ENCODE peak calls at places on chromosomes 1 and 21, in four cellular contexts. T is substantia nigra, D is RWPE1, O is body of pancreas. B is an unnamed sample.

GRCh38 chr1:67889466-67889865 is 56.2 kb upstream of the GNG12 start:
- DNase-seq in T (no peak), D (no peak), O (no peak), B (no peak)

GRCh38 chr1:225611537-225612223 is 41.2 kb downstream of the ENAH start:
- DNase-seq in T (no peak), D (no peak), O (peak), B (no peak)

GRCh38 chr1:23799570-23800395 is 771 bp downstream of the GALE start:
- DNase-seq in T (no peak), D (peak), O (peak), B (no peak)

GRCh38 chr1:54849219-54850081 is 37.5 kb downstream of the DHCR24 start:
- DNase-seq in T (no peak), D (no peak), O (no peak), B (no peak)

GRCh38 chr1:115088871-115089442 is 346 bp downstream of the TSPAN2 start:
- DNase-seq in T (no peak), D (no peak), O (no peak), B (no peak)

GRCh38 chr21:20789696-20790095 is 208.5 kb upstream of the NCAM2 start:
- DNase-seq in T (no peak), D (peak), O (no peak), B (no peak)

GRCh38 chr1:54507471-54507870 is 40.6 kb upstream of the ACOT11 start:
- DNase-seq in T (no peak), D (no peak), O (no peak), B (no peak)

GRCh38 chr1:42960693-42961559 is 2.3 kb upstream of the SLC2A1 start:
- DNase-seq in T (peak), D (no peak), O (no peak), B (peak)

GRCh38 chr1:15029036-15029435 is 124.5 kb upstream of the TMEM51 start:
- DNase-seq in T (no peak), D (no peak), O (no peak), B (no peak)

DNA sequence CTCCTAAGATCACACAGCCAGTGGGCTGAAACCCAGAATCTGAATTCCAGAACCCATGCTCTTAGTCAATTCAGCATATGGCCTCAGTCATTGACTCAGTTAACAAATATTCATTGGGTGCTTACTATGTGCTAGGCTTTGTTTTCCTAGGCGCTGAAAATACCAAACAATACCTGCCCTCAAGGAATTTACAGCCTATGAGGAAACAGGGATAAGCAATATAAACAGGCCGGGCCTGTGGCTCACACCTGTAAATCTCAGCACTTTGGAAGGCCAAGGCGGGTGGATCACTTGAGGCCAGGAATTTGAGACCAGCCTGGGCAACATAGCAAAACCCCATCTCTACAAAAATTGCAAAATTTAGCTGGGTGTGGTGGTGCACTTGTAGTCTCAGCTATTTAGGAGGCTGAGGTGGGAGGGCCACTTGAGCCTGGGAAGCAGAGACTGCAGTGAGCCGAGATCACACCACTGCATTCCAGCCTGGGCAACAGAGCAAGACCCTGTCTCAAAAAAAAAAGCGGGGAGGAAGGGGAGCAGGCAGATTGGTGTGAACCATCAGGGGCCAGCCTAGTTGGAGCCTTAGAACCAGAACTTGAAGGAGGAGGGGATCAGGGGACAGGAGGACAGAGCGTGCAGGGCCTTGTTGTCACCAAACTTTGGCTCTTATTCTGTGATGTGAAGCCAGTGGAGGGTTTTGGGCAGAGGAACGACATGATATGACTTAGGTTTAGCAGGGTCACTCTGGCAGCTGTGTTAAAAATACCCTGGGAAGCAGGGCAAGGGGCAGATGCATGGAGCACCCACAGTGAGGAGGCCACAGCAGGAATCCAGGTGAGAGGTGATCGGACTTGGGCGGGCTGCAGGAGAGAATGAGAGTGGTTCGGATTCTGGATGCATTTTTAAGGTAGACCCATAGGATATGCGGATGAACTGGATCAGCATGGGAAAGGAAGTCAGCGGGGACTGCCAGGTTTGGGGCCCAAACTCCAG is 5.8 kb downstream of the TINAGL1 start:
- DNase-seq in T (no peak), D (no peak), O (no peak), B (no peak)
- H3K27ac ChIP-seq in T (no peak), D (peak), O (no peak), B (no peak)

DNA sequence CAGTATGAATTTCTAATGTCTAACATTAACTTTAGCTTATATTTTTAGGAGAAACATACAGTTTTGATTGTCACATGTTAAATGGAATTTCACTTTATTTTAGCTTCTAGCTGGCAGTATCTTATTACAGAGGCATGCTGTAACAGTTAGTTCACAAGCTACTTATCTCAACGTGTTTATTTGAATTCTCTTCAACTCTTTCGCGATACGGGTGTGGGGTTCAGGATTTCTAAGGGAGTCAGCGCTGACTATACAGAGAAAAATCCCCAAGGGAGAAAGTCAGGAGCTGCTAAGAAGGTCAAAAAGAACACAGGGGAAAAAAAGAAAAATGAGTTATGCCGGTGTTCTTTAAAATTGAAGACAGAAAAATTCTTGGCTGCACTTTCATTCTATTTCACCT is 296.2 kb downstream of the VAV3 start:
- DNase-seq in T (no peak), D (no peak), O (no peak), B (no peak)
- H3K27ac ChIP-seq in T (no peak), D (no peak), O (no peak), B (no peak)

GRCh38 chr21:18023099-18023498 is 203.9 kb upstream of the C21orf91 start:
- DNase-seq in T (no peak), D (no peak), O (no peak), B (no peak)
- H3K27ac ChIP-seq in T (no peak), D (no peak), O (no peak), B (no peak)

GRCh38 chr21:42781981-42782722 is 97.2 kb downstream of the WDR4 start:
- DNase-seq in T (no peak), D (no peak), O (peak), B (no peak)

GRCh38 chr21:42785666-42786427 is 93.5 kb downstream of the WDR4 start:
- DNase-seq in T (no peak), D (no peak), O (no peak), B (no peak)

GRCh38 chr21:42782723-42783247 is 96.6 kb downstream of the WDR4 start:
- DNase-seq in T (no peak), D (no peak), O (no peak), B (no peak)

GRCh38 chr21:42784896-42785451 is 94.4 kb downstream of the WDR4 start:
- DNase-seq in T (no peak), D (no peak), O (no peak), B (no peak)

DNA sequence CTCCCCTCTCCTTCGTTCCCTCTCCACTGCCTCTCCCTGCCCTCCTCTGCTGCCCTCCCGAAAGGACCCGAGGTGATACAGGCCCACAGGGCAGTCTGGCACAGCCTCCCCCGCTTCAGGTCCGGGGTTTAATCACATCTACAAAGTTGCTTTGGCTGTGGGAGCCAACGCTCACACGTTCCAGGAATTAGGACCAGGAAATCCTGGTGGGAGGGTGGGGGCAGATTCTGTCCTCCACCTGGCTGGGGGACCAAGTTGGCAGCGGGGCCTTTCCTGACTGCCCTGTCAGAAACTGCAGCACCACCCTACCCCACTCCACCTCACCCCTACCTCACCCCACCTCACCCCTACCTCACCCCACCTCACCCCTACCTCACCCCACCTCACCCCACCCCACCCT is 95.1 kb downstream of the WDR4 start:
- DNase-seq in T (no peak), D (no peak), O (no peak), B (no peak)
- H3K27ac ChIP-seq in T (peak), D (no peak), O (no peak), B (peak)

GRCh38 chr1:227942716-227943261 is 4.9 kb downstream of the WNT9A start:
- DNase-seq in T (no peak), D (no peak), O (no peak), B (no peak)

GRCh38 chr1:227945891-227946623 is 1.7 kb downstream of the WNT9A start:
- DNase-seq in T (no peak), D (peak), O (peak), B (no peak)

GRCh38 chr1:227943354-227943753 is 4.4 kb downstream of the WNT9A start:
- DNase-seq in T (no peak), D (no peak), O (no peak), B (no peak)

GRCh38 chr1:227944931-227945890 is 2.5 kb downstream of the WNT9A start:
- DNase-seq in T (no peak), D (no peak), O (peak), B (no peak)

GRCh38 chr1:227944066-227944930 is 3.4 kb downstream of the WNT9A start:
- DNase-seq in T (no peak), D (no peak), O (no peak), B (no peak)
- H3K27ac ChIP-seq in T (no peak), D (peak), O (peak), B (no peak)

GRCh38 chr1:215635827-215636226 is 68.7 kb downstream of the KCTD3 start:
- DNase-seq in T (no peak), D (no peak), O (no peak), B (no peak)
- H3K27ac ChIP-seq in T (no peak), D (no peak), O (no peak), B (no peak)

DNA sequence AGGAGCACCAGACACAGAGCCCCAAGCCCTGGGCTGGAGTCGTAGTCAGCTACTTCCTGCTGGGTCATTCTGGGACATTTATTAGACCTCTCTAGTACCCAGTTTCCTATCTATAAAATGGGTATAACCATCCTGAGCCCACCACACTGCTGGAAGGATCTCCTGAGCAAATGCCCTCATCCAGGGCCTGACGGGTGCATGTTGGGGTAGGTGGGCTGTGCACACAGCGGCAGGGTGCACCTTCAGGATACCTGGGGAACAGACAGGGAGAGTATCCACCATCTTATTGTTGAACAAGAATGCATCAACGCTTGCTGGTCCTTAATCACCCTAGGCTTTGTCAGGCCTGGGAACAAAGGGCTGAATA is 191.0 kb downstream of the HIVEP3 start:
- DNase-seq in T (no peak), D (no peak), O (no peak), B (no peak)
- H3K27ac ChIP-seq in T (no peak), D (no peak), O (no peak), B (no peak)